ENCODE peak calls at places on chromosomes 3 and 15, in ten cellular contexts. J is epithelial cell of esophagus, P is dermis blood vessel endothelial cell, E is mesenchymal stem cell, C is NCI-H1092, X is ovary, V is right atrium auricular region, N is mucosa of descending colon, Y is NCI-H510A, L is HT-29. T is an unnamed sample.

GRCh38 chr15:27054426-27054825 is 83.4 kb downstream of the GABRG3 start:
- DNase-seq in J (no peak), P (no peak), E (no peak), C (no peak), X (no peak), V (no peak), N (no peak), Y (no peak), L (no peak), T (no peak)

GRCh38 chr15:39770748-39771689 is 11.6 kb downstream of the FSIP1 start:
- DNase-seq in J (no peak), P (peak), E (peak), C (no peak), X (peak), V (no peak), N (no peak), Y (no peak), L (no peak), T (no peak)

GRCh38 chr3:152333928-152334327 is 65.2 kb downstream of the MBNL1 start:
- DNase-seq in J (no peak), P (no peak), E (no peak), C (no peak), X (no peak), V (no peak), N (no peak), Y (no peak), L (no peak), T (no peak)

GRCh38 chr3:57852896-57853295 is 96.8 kb downstream of the SLMAP start:
- DNase-seq in J (peak), P (peak), E (peak), C (no peak), X (no peak), V (no peak), N (no peak), Y (no peak), L (peak), T (peak)

GRCh38 chr3:43893721-43894120 is 203.0 kb downstream of the ABHD5 start:
- DNase-seq in J (peak), P (peak), E (peak), C (no peak), X (no peak), V (no peak), N (no peak), Y (no peak), L (no peak), T (no peak)

GRCh38 chr15:25497934-25498333 is 59.1 kb upstream of the UBE3A start:
- DNase-seq in J (no peak), P (no peak), E (no peak), C (no peak), X (no peak), V (no peak), N (no peak), Y (no peak), L (no peak), T (no peak)

GRCh38 chr3:39401983-39402382 is 4.5 kb upstream of the RPSA start:
- DNase-seq in J (peak), P (no peak), E (no peak), C (no peak), X (no peak), V (no peak), N (no peak), Y (no peak), L (no peak), T (no peak)

GRCh38 chr15:57149196-57149595 is 227.1 kb upstream of the CGNL1 start:
- DNase-seq in J (peak), P (peak), E (no peak), C (no peak), X (no peak), V (no peak), N (no peak), Y (no peak), L (no peak), T (no peak)

GRCh38 chr3:144187531-144188230 is 216.1 kb downstream of the DIPK2A start:
- DNase-seq in J (no peak), P (no peak), E (no peak), C (no peak), X (no peak), V (no peak), N (no peak), Y (no peak), L (no peak), T (peak)

GRCh38 chr15:40313531-40314398 is 6.0 kb upstream of the PLCB2 start:
- DNase-seq in J (peak), P (peak), E (no peak), C (peak), X (no peak), V (no peak), N (peak), Y (peak), L (peak), T (peak)